ENCODE peak calls at places on chromosomes 4 and X, in seven cellular contexts. K is transverse colon; T is fibroblast of the conjunctiva; I is RKO; B is OCI-LY7; U is astrocyte of the cerebellum; R is activated CD4-positive, alpha-beta T cell treated with anti-CD3 and anti-CD28 coated beads, Interleukin-2, amount 50 U/mL, for 24 hours. F is an unnamed sample.

GRCh38 chr4:150464523-150464922 is 117.4 kb upstream of the MAB21L2 start:
- DNase-seq in K (no peak), T (no peak), I (no peak), B (no peak), U (no peak), R (no peak), F (no peak)

GRCh38 chr4:68673143-68673542 is 2.7 kb upstream of the UGT2B15 start:
- DNase-seq in K (no peak), T (no peak), I (no peak), B (no peak), U (no peak), R (no peak), F (no peak)

GRCh38 chrX:106378616-106379015 is 210.5 kb downstream of the PWWP3B start:
- DNase-seq in K (no peak), T (no peak), I (no peak), B (no peak), U (no peak), R (no peak), F (no peak)

GRCh38 chrX:150047818-150048217 is 109.5 kb upstream of the EOLA2 start:
- DNase-seq in K (no peak), T (no peak), I (no peak), B (no peak), U (no peak), R (no peak), F (no peak)

GRCh38 chr4:84965558-84966381 is 720 bp downstream of the WDFY3 start:
- DNase-seq in K (peak; percentile 34), T (no peak), I (peak; percentile 49), B (no peak), U (no peak), R (no peak), F (no peak)

GRCh38 chr4:159071969-159072765 is 30.7 kb upstream of the RAPGEF2 start:
- DNase-seq in K (no peak), T (no peak), I (no peak), B (no peak), U (no peak), R (no peak), F (no peak)

GRCh38 chr4:103075894-103076776 is at the start of gene SLC9B2:
- DNase-seq in K (peak; percentile 59), T (peak; percentile 31), I (peak; percentile 74), B (peak; percentile 79), U (no peak), R (peak; percentile 46), F (peak; percentile 25)

GRCh38 chr4:55175779-55176231 is 50.4 kb upstream of the KDR start:
- DNase-seq in K (no peak), T (no peak), I (peak; percentile 81), B (no peak), U (no peak), R (no peak), F (peak; percentile 7)

F was measured in amniotic stem cell.